ENCODE peak calls at places on chromosomes 11 and 22, in ten cellular contexts. One of them, this sample, is unnamed.

GRCh38 chr11:115168229-115168671 is 336.0 kb downstream of the CADM1 start:
- DNase-seq in lung microvascular endothelial cell: no peak
- DNase-seq in T-helper 1 cell: no peak
- DNase-seq in amniotic stem cell: no peak
- DNase-seq in substantia nigra: no peak
- DNase-seq in fibroblast of villous mesenchyme: no peak
- DNase-seq in naive thymus-derived CD8-positive, alpha-beta T cell: no peak
- DNase-seq in HFF-Myc: no peak
- DNase-seq in EH: peak; percentile 27
- DNase-seq in choroid plexus epithelial cell: no peak
- DNase-seq in this sample: peak; percentile 49

GRCh38 chr22:24542641-24543040 is 12.3 kb downstream of the GUCD1 start:
- DNase-seq in lung microvascular endothelial cell: no peak
- DNase-seq in T-helper 1 cell: no peak
- DNase-seq in amniotic stem cell: no peak
- DNase-seq in substantia nigra: peak; percentile 23
- DNase-seq in fibroblast of villous mesenchyme: no peak
- DNase-seq in naive thymus-derived CD8-positive, alpha-beta T cell: no peak
- DNase-seq in HFF-Myc: no peak
- DNase-seq in EH: no peak
- DNase-seq in choroid plexus epithelial cell: no peak
- DNase-seq in this sample: no peak

GRCh38 chr11:66317322-66317765 is 500 bp upstream of the CD248 start:
- DNase-seq in lung microvascular endothelial cell: no peak
- DNase-seq in T-helper 1 cell: no peak
- DNase-seq in amniotic stem cell: no peak
- DNase-seq in substantia nigra: no peak
- DNase-seq in fibroblast of villous mesenchyme: peak; percentile 83
- DNase-seq in naive thymus-derived CD8-positive, alpha-beta T cell: peak; percentile 65
- DNase-seq in HFF-Myc: peak; percentile 36
- DNase-seq in EH: peak; percentile 79
- DNase-seq in choroid plexus epithelial cell: peak; percentile 66
- DNase-seq in this sample: peak; percentile 76

GRCh38 chr11:65305501-65306268 is 9.0 kb upstream of the CDC42EP2 start:
- DNase-seq in lung microvascular endothelial cell: no peak
- DNase-seq in T-helper 1 cell: no peak
- DNase-seq in amniotic stem cell: no peak
- DNase-seq in substantia nigra: no peak
- DNase-seq in fibroblast of villous mesenchyme: peak; percentile 88
- DNase-seq in naive thymus-derived CD8-positive, alpha-beta T cell: no peak
- DNase-seq in HFF-Myc: no peak
- DNase-seq in EH: peak; percentile 60
- DNase-seq in choroid plexus epithelial cell: peak; percentile 88
- DNase-seq in this sample: no peak

GRCh38 chr11:118152020-118152551 is 537 bp downstream of the SCN4B start:
- DNase-seq in lung microvascular endothelial cell: no peak
- DNase-seq in T-helper 1 cell: no peak
- DNase-seq in amniotic stem cell: no peak
- DNase-seq in substantia nigra: no peak
- DNase-seq in fibroblast of villous mesenchyme: no peak
- DNase-seq in naive thymus-derived CD8-positive, alpha-beta T cell: no peak
- DNase-seq in HFF-Myc: no peak
- DNase-seq in EH: no peak
- DNase-seq in choroid plexus epithelial cell: no peak
- DNase-seq in this sample: no peak

GRCh38 chr22:26483439-26484359 is at the start of the genes HPS4 and SRRD:
- DNase-seq in lung microvascular endothelial cell: peak; percentile 92
- DNase-seq in T-helper 1 cell: peak; percentile 88
- DNase-seq in amniotic stem cell: peak; percentile 66
- DNase-seq in substantia nigra: peak; percentile 69
- DNase-seq in fibroblast of villous mesenchyme: peak; percentile 93
- DNase-seq in naive thymus-derived CD8-positive, alpha-beta T cell: peak; percentile 89
- DNase-seq in HFF-Myc: no peak
- DNase-seq in EH: peak; percentile 87
- DNase-seq in choroid plexus epithelial cell: peak; percentile 91
- DNase-seq in this sample: peak; percentile 89

GRCh38 chr22:23478175-23478574 is 101.9 kb downstream of the IGLL1 start:
- DNase-seq in lung microvascular endothelial cell: no peak
- DNase-seq in T-helper 1 cell: no peak
- DNase-seq in amniotic stem cell: no peak
- DNase-seq in substantia nigra: no peak
- DNase-seq in fibroblast of villous mesenchyme: peak; percentile 3
- DNase-seq in naive thymus-derived CD8-positive, alpha-beta T cell: no peak
- DNase-seq in HFF-Myc: no peak
- DNase-seq in EH: peak; percentile 28
- DNase-seq in choroid plexus epithelial cell: peak; percentile 28
- DNase-seq in this sample: no peak

GRCh38 chr11:69644962-69645675 is 4.2 kb downstream of the CCND1 start:
- DNase-seq in lung microvascular endothelial cell: no peak
- DNase-seq in T-helper 1 cell: no peak
- DNase-seq in amniotic stem cell: no peak
- DNase-seq in substantia nigra: no peak
- DNase-seq in fibroblast of villous mesenchyme: no peak
- DNase-seq in naive thymus-derived CD8-positive, alpha-beta T cell: no peak
- DNase-seq in HFF-Myc: no peak
- DNase-seq in EH: no peak
- DNase-seq in choroid plexus epithelial cell: no peak
- DNase-seq in this sample: no peak

GRCh38 chr11:93822359-93822758 is 28.1 kb downstream of the VSTM5 start:
- DNase-seq in lung microvascular endothelial cell: no peak
- DNase-seq in T-helper 1 cell: no peak
- DNase-seq in amniotic stem cell: no peak
- DNase-seq in substantia nigra: no peak
- DNase-seq in fibroblast of villous mesenchyme: no peak
- DNase-seq in naive thymus-derived CD8-positive, alpha-beta T cell: no peak
- DNase-seq in HFF-Myc: no peak
- DNase-seq in EH: peak; percentile 35
- DNase-seq in choroid plexus epithelial cell: no peak
- DNase-seq in this sample: peak; percentile 4

GRCh38 chr11:17479284-17480214 is 2.9 kb upstream of the ABCC8 start:
- DNase-seq in lung microvascular endothelial cell: peak; percentile 17
- DNase-seq in T-helper 1 cell: no peak
- DNase-seq in amniotic stem cell: no peak
- DNase-seq in substantia nigra: no peak
- DNase-seq in fibroblast of villous mesenchyme: peak; percentile 27
- DNase-seq in naive thymus-derived CD8-positive, alpha-beta T cell: no peak
- DNase-seq in HFF-Myc: no peak
- DNase-seq in EH: peak; percentile 27
- DNase-seq in choroid plexus epithelial cell: peak; percentile 17
- DNase-seq in this sample: no peak

GRCh38 chr11:30377347-30377746 is 54.4 kb downstream of the ARL14EP start:
- DNase-seq in lung microvascular endothelial cell: no peak
- DNase-seq in T-helper 1 cell: no peak
- DNase-seq in amniotic stem cell: no peak
- DNase-seq in substantia nigra: no peak
- DNase-seq in fibroblast of villous mesenchyme: no peak
- DNase-seq in naive thymus-derived CD8-positive, alpha-beta T cell: no peak
- DNase-seq in HFF-Myc: no peak
- DNase-seq in EH: peak; percentile 1
- DNase-seq in choroid plexus epithelial cell: no peak
- DNase-seq in this sample: no peak

GRCh38 chr11:117010808-117011540 is 87.3 kb downstream of the SIK3 start:
- DNase-seq in lung microvascular endothelial cell: peak; percentile 79
- DNase-seq in T-helper 1 cell: no peak
- DNase-seq in amniotic stem cell: peak; percentile 68
- DNase-seq in substantia nigra: no peak
- DNase-seq in fibroblast of villous mesenchyme: peak; percentile 91
- DNase-seq in naive thymus-derived CD8-positive, alpha-beta T cell: no peak
- DNase-seq in HFF-Myc: peak; percentile 86
- DNase-seq in EH: peak; percentile 97
- DNase-seq in choroid plexus epithelial cell: peak; percentile 85
- DNase-seq in this sample: peak; percentile 97